ENCODE peak calls at places on chromosome 21, in ten cellular contexts. One of them, this sample, is unnamed.
A peak's percentile ranks its signal among the peaks of the same experiment; 100 is the strongest.

GRCh38 chr21:42578034-42578433 is 64.4 kb downstream of the SLC37A1 start:
- DNase-seq in H1: no peak
- DNase-seq in upper lobe of left lung: peak; percentile 19
- DNase-seq in stomach: no peak
- DNase-seq in spleen: peak; percentile 44
- DNase-seq in prostate gland: no peak
- DNase-seq in sigmoid colon: peak; percentile 36
- DNase-seq in HCT116: no peak
- DNase-seq in transverse colon: peak; percentile 2
- DNase-seq in K562: no peak
- DNase-seq in this sample: peak; percentile 65

GRCh38 chr21:39110431-39110830 is 72.8 kb downstream of the PSMG1 start:
- DNase-seq in spleen: no peak
- DNase-seq in HCT116: no peak
- DNase-seq in sigmoid colon: no peak
- DNase-seq in transverse colon: no peak
- DNase-seq in prostate gland: no peak
- DNase-seq in upper lobe of left lung: no peak
- DNase-seq in K562: no peak
- DNase-seq in stomach: no peak
- DNase-seq in H1: no peak
- DNase-seq in this sample: no peak

GRCh38 chr21:33051925-33052324 is 18.0 kb upstream of the OLIG1 start:
- DNase-seq in H1: no peak
- DNase-seq in HCT116: no peak
- DNase-seq in spleen: no peak
- DNase-seq in upper lobe of left lung: no peak
- DNase-seq in prostate gland: no peak
- DNase-seq in stomach: no peak
- DNase-seq in transverse colon: no peak
- DNase-seq in sigmoid colon: no peak
- DNase-seq in K562: no peak
- DNase-seq in this sample: no peak

GRCh38 chr21:41953249-41953830 is 478 bp downstream of the C2CD2 start:
- DNase-seq in stomach: peak; percentile 30
- DNase-seq in sigmoid colon: no peak
- DNase-seq in upper lobe of left lung: no peak
- DNase-seq in transverse colon: peak; percentile 26
- DNase-seq in spleen: peak; percentile 77
- DNase-seq in HCT116: no peak
- DNase-seq in prostate gland: no peak
- DNase-seq in K562: no peak
- DNase-seq in H1: no peak
- DNase-seq in this sample: no peak

GRCh38 chr21:40337981-40338380 is 470.7 kb downstream of the PCP4 start:
- DNase-seq in upper lobe of left lung: no peak
- DNase-seq in transverse colon: no peak
- DNase-seq in H1: no peak
- DNase-seq in K562: no peak
- DNase-seq in spleen: no peak
- DNase-seq in sigmoid colon: no peak
- DNase-seq in prostate gland: no peak
- DNase-seq in HCT116: no peak
- DNase-seq in stomach: no peak
- DNase-seq in this sample: no peak

GRCh38 chr21:33115586-33116541 is 45.9 kb downstream of the OLIG1 start:
- DNase-seq in upper lobe of left lung: no peak
- DNase-seq in sigmoid colon: peak; percentile 57
- DNase-seq in H1: no peak
- DNase-seq in spleen: no peak
- DNase-seq in HCT116: no peak
- DNase-seq in K562: no peak
- DNase-seq in transverse colon: no peak
- DNase-seq in prostate gland: no peak
- DNase-seq in stomach: no peak
- DNase-seq in this sample: no peak

GRCh38 chr21:25567472-25567871 is 39.8 kb downstream of the MRPL39 start:
- DNase-seq in transverse colon: no peak
- DNase-seq in upper lobe of left lung: no peak
- DNase-seq in stomach: no peak
- DNase-seq in spleen: no peak
- DNase-seq in prostate gland: no peak
- DNase-seq in HCT116: no peak
- DNase-seq in sigmoid colon: no peak
- DNase-seq in H1: no peak
- DNase-seq in K562: no peak
- DNase-seq in this sample: no peak

GRCh38 chr21:41763398-41763931 is 3.4 kb downstream of the RIPK4 start:
- DNase-seq in stomach: no peak
- DNase-seq in HCT116: no peak
- DNase-seq in H1: no peak
- DNase-seq in spleen: peak; percentile 68
- DNase-seq in upper lobe of left lung: no peak
- DNase-seq in sigmoid colon: no peak
- DNase-seq in transverse colon: no peak
- DNase-seq in K562: no peak
- DNase-seq in prostate gland: peak; percentile 63
- DNase-seq in this sample: no peak

GRCh38 chr21:20377250-20377649 is 621.0 kb upstream of the NCAM2 start:
- DNase-seq in prostate gland: no peak
- DNase-seq in HCT116: no peak
- DNase-seq in transverse colon: no peak
- DNase-seq in H1: no peak
- DNase-seq in sigmoid colon: no peak
- DNase-seq in spleen: no peak
- DNase-seq in stomach: no peak
- DNase-seq in upper lobe of left lung: no peak
- DNase-seq in K562: no peak
- DNase-seq in this sample: no peak

GRCh38 chr21:34589511-34590282 is 25.2 kb downstream of the RCAN1 start:
- DNase-seq in transverse colon: no peak
- DNase-seq in upper lobe of left lung: no peak
- DNase-seq in sigmoid colon: no peak
- DNase-seq in prostate gland: no peak
- DNase-seq in spleen: no peak
- DNase-seq in HCT116: no peak
- DNase-seq in H1: no peak
- DNase-seq in K562: no peak
- DNase-seq in stomach: no peak
- DNase-seq in this sample: no peak

GRCh38 chr21:25518491-25518911 is 88.8 kb downstream of the MRPL39 start:
- DNase-seq in transverse colon: no peak
- DNase-seq in upper lobe of left lung: no peak
- DNase-seq in K562: no peak
- DNase-seq in H1: peak; percentile 52
- DNase-seq in HCT116: no peak
- DNase-seq in stomach: no peak
- DNase-seq in spleen: no peak
- DNase-seq in sigmoid colon: no peak
- DNase-seq in prostate gland: no peak
- DNase-seq in this sample: no peak

GRCh38 chr21:17513214-17514123 is 626 bp downstream of the CXADR start:
- DNase-seq in H1: peak; percentile 67
- DNase-seq in upper lobe of left lung: peak; percentile 44
- DNase-seq in spleen: peak; percentile 77
- DNase-seq in prostate gland: peak; percentile 36
- DNase-seq in sigmoid colon: no peak
- DNase-seq in stomach: peak; percentile 52
- DNase-seq in HCT116: no peak
- DNase-seq in K562: peak; percentile 13
- DNase-seq in transverse colon: peak; percentile 44
- DNase-seq in this sample: no peak

GRCh38 chr21:17514124-17514481 is 1.3 kb downstream of the CXADR start:
- DNase-seq in H1: no peak
- DNase-seq in prostate gland: peak; percentile 10
- DNase-seq in K562: no peak
- DNase-seq in transverse colon: no peak
- DNase-seq in stomach: no peak
- DNase-seq in HCT116: no peak
- DNase-seq in spleen: no peak
- DNase-seq in upper lobe of left lung: no peak
- DNase-seq in sigmoid colon: no peak
- DNase-seq in this sample: no peak

GRCh38 chr21:17506936-17507335 is 5.9 kb upstream of the CXADR start:
- DNase-seq in K562: no peak
- DNase-seq in sigmoid colon: no peak
- DNase-seq in HCT116: no peak
- DNase-seq in stomach: peak; percentile 54
- DNase-seq in prostate gland: no peak
- DNase-seq in upper lobe of left lung: no peak
- DNase-seq in H1: no peak
- DNase-seq in transverse colon: peak; percentile 25
- DNase-seq in spleen: no peak
- DNase-seq in this sample: no peak

GRCh38 chr21:17512245-17513213 is at the start of gene CXADR:
- DNase-seq in upper lobe of left lung: peak; percentile 88
- DNase-seq in K562: peak; percentile 77
- DNase-seq in spleen: peak; percentile 89
- DNase-seq in H1: peak; percentile 94
- DNase-seq in stomach: peak; percentile 93
- DNase-seq in HCT116: peak; percentile 71
- DNase-seq in prostate gland: peak; percentile 92
- DNase-seq in transverse colon: peak; percentile 92
- DNase-seq in sigmoid colon: no peak
- DNase-seq in this sample: peak; percentile 73
- H3K27ac ChIP-seq in upper lobe of left lung: peak within 1 kb of the TSS; percentile 84
- H3K27ac ChIP-seq in K562: no peak within 1 kb of the TSS
- H3K27ac ChIP-seq in spleen: no peak within 1 kb of the TSS
- H3K27ac ChIP-seq in H1: peak within 1 kb of the TSS; percentile 95
- H3K27ac ChIP-seq in stomach: peak within 1 kb of the TSS; percentile 91
- H3K27ac ChIP-seq in HCT116: peak within 1 kb of the TSS; percentile 72
- H3K27ac ChIP-seq in prostate gland: peak within 1 kb of the TSS; percentile 84
- H3K27ac ChIP-seq in transverse colon: peak within 1 kb of the TSS; percentile 87
- H3K27ac ChIP-seq in sigmoid colon: peak within 1 kb of the TSS; percentile 48
- H3K27ac ChIP-seq in this sample: peak within 1 kb of the TSS; percentile 95

GRCh38 chr21:28421716-28422480 is 570.8 kb downstream of the LTN1 start:
- DNase-seq in sigmoid colon: no peak
- DNase-seq in stomach: no peak
- DNase-seq in K562: no peak
- DNase-seq in spleen: no peak
- DNase-seq in transverse colon: no peak
- DNase-seq in HCT116: no peak
- DNase-seq in prostate gland: no peak
- DNase-seq in upper lobe of left lung: no peak
- DNase-seq in H1: no peak
- DNase-seq in this sample: no peak
- TF ChIP-seq POLR2AphosphoS5 in sigmoid colon: peak; percentile 33
- TF ChIP-seq POLR2AphosphoS5 in stomach: no peak
- TF ChIP-seq POLR2AphosphoS5 in K562: no peak
- TF ChIP-seq POLR2AphosphoS5 in spleen: no peak
- TF ChIP-seq POLR2AphosphoS5 in transverse colon: no peak
- TF ChIP-seq POLR2AphosphoS5 in HCT116: no peak
- TF ChIP-seq POLR2AphosphoS5 in prostate gland: no peak
- TF ChIP-seq POLR2AphosphoS5 in upper lobe of left lung: no peak
- TF ChIP-seq POLR2AphosphoS5 in H1: no peak
- TF ChIP-seq POLR2AphosphoS5 in this sample: no peak

GRCh38 chr21:30541764-30542163 is at the start of gene KRTAP19-6:
- DNase-seq in spleen: no peak
- DNase-seq in H1: no peak
- DNase-seq in prostate gland: no peak
- DNase-seq in transverse colon: no peak
- DNase-seq in upper lobe of left lung: no peak
- DNase-seq in sigmoid colon: no peak
- DNase-seq in HCT116: no peak
- DNase-seq in stomach: no peak
- DNase-seq in K562: no peak
- DNase-seq in this sample: no peak
- TF ChIP-seq POLR2A in spleen: no peak
- TF ChIP-seq POLR2A in H1: no peak
- TF ChIP-seq POLR2A in prostate gland: no peak
- TF ChIP-seq POLR2A in transverse colon: no peak
- TF ChIP-seq POLR2A in upper lobe of left lung: no peak
- TF ChIP-seq POLR2A in sigmoid colon: no peak
- TF ChIP-seq POLR2A in HCT116: no peak
- TF ChIP-seq POLR2A in stomach: no peak
- TF ChIP-seq POLR2A in K562: no peak
- TF ChIP-seq POLR2A in this sample: no peak

GRCh38 chr21:44870748-44871495 is 2.6 kb downstream of the PTTG1IP start:
- DNase-seq in K562: no peak
- DNase-seq in H1: no peak
- DNase-seq in stomach: peak; percentile 56
- DNase-seq in spleen: no peak
- DNase-seq in transverse colon: peak; percentile 48
- DNase-seq in prostate gland: peak; percentile 61
- DNase-seq in upper lobe of left lung: peak; percentile 67
- DNase-seq in HCT116: peak; percentile 21
- DNase-seq in sigmoid colon: no peak
- DNase-seq in this sample: no peak
- H3K27ac ChIP-seq in K562: peak overlapping the region; percentile 17
- H3K27ac ChIP-seq in H1: no peak overlapping the region
- H3K27ac ChIP-seq in stomach: peak overlapping the region; percentile 96
- H3K27ac ChIP-seq in spleen: no peak overlapping the region
- H3K27ac ChIP-seq in transverse colon: peak overlapping the region; percentile 90
- H3K27ac ChIP-seq in prostate gland: peak overlapping the region; percentile 80
- H3K27ac ChIP-seq in upper lobe of left lung: peak overlapping the region; percentile 98
- H3K27ac ChIP-seq in HCT116: peak overlapping the region; percentile 95
- H3K27ac ChIP-seq in sigmoid colon: peak overlapping the region; percentile 97
- H3K27ac ChIP-seq in this sample: peak overlapping the region; percentile 92

DNA sequence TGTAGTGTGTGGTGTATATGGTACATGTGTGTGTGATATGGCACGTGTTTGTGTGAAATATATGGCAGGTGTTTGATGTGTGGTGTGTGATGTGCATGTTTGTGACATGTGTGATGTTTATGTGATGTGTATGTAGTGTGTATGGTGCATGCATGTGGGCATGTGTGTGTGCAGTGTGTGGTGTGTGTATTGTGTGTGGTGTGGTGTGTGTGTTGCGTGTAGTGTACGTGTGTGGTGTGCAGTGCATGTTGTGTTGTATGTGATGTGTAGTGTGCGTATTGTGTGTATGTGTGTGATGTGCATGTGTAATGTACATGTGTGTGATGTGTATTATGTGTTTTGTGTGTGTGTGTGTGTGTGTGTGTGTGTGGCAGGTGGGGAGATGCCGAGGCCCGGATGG is 65.7 kb downstream of the SLC19A1 start:
- DNase-seq in H1: no peak
- DNase-seq in sigmoid colon: no peak
- DNase-seq in stomach: no peak
- DNase-seq in spleen: no peak
- DNase-seq in K562: no peak
- DNase-seq in HCT116: no peak
- DNase-seq in prostate gland: no peak
- DNase-seq in transverse colon: no peak
- DNase-seq in upper lobe of left lung: no peak
- DNase-seq in this sample: no peak
- TF ChIP-seq POLR2AphosphoS5 in H1: no peak
- TF ChIP-seq POLR2AphosphoS5 in sigmoid colon: no peak
- TF ChIP-seq POLR2AphosphoS5 in stomach: no peak
- TF ChIP-seq POLR2AphosphoS5 in spleen: no peak
- TF ChIP-seq POLR2AphosphoS5 in K562: no peak
- TF ChIP-seq POLR2AphosphoS5 in HCT116: no peak
- TF ChIP-seq POLR2AphosphoS5 in prostate gland: no peak
- TF ChIP-seq POLR2AphosphoS5 in transverse colon: no peak
- TF ChIP-seq POLR2AphosphoS5 in upper lobe of left lung: no peak
- TF ChIP-seq POLR2AphosphoS5 in this sample: no peak